ENCODE peak calls at places on chromosomes 4 and X, in ten cellular contexts. D, Y, V, Z, R, S, H, W, Q and G are unnamed samples.

GRCh38 chrX:146863566-146863965 is 49.0 kb upstream of the CXorf51A start:
- DNase-seq in D (no peak), Y (no peak), V (peak), Z (no peak), R (no peak), S (no peak), H (no peak), W (no peak), Q (no peak), G (peak)

GRCh38 chrX:39816871-39817731 is 280.7 kb downstream of the BCOR start:
- DNase-seq in D (peak), Y (peak), V (peak), Z (no peak), R (no peak), S (no peak), H (no peak), W (peak), Q (no peak), G (peak)

GRCh38 chr4:99945718-99946345 is 586 bp downstream of the DNAJB14 start:
- DNase-seq in D (peak), Y (no peak), V (peak), Z (peak), R (no peak), S (no peak), H (no peak), W (peak), Q (no peak), G (peak)

GRCh38 chr4:24763631-24764302 is 31.6 kb upstream of the SOD3 start:
- DNase-seq in D (no peak), Y (no peak), V (peak), Z (no peak), R (no peak), S (no peak), H (no peak), W (peak), Q (peak), G (peak)

GRCh38 chr4:129231907-129232626 is 136.1 kb downstream of the C4orf33 start:
- DNase-seq in D (no peak), Y (no peak), V (no peak), Z (no peak), R (no peak), S (no peak), H (no peak), W (no peak), Q (no peak), G (no peak)

GRCh38 chrX:50704360-50704759 is 109.6 kb downstream of the SHROOM4 start:
- DNase-seq in D (no peak), Y (no peak), V (peak), Z (no peak), R (no peak), S (no peak), H (no peak), W (no peak), Q (no peak), G (no peak)

GRCh38 chr4:184575306-184575705 is 73.9 kb downstream of the CASP3 start:
- DNase-seq in D (no peak), Y (no peak), V (no peak), Z (no peak), R (no peak), S (no peak), H (no peak), W (no peak), Q (no peak), G (no peak)

GRCh38 chrX:134174859-134175258 is 62.1 kb upstream of the CCDC160 start:
- DNase-seq in D (no peak), Y (peak), V (no peak), Z (no peak), R (no peak), S (no peak), H (no peak), W (no peak), Q (no peak), G (no peak)

GRCh38 chr4:137124278-137124932 is 407.9 kb downstream of the PCDH18 start:
- DNase-seq in D (peak), Y (peak), V (peak), Z (no peak), R (no peak), S (no peak), H (peak), W (peak), Q (peak), G (peak)

GRCh38 chr4:74531952-74532794 is 87.2 kb downstream of the AREG start:
- DNase-seq in D (peak), Y (peak), V (peak), Z (peak), R (no peak), S (no peak), H (peak), W (peak), Q (peak), G (peak)
- TF ChIP-seq CTCF in D (peak), Y (peak), V (peak), Z (peak), R (peak), S (peak), H (peak), W (peak), Q (peak), G (peak)

GRCh38 chr4:110982486-110982885 is 359.6 kb upstream of the PITX2 start:
- DNase-seq in D (no peak), Y (no peak), V (no peak), Z (no peak), R (no peak), S (no peak), H (peak), W (no peak), Q (peak), G (peak)

GRCh38 chr4:110978761-110979160 is 355.9 kb upstream of the PITX2 start:
- DNase-seq in D (no peak), Y (no peak), V (no peak), Z (no peak), R (no peak), S (no peak), H (no peak), W (no peak), Q (no peak), G (no peak)

GRCh38 chr4:110977554-110977953 is 354.7 kb upstream of the PITX2 start:
- DNase-seq in D (no peak), Y (no peak), V (no peak), Z (no peak), R (no peak), S (no peak), H (no peak), W (no peak), Q (no peak), G (peak)
- H3K4me3 ChIP-seq in D (no peak), Y (no peak), V (no peak), Z (no peak), R (no peak), S (no peak), H (no peak), W (no peak), Q (no peak), G (no peak)

DNA sequence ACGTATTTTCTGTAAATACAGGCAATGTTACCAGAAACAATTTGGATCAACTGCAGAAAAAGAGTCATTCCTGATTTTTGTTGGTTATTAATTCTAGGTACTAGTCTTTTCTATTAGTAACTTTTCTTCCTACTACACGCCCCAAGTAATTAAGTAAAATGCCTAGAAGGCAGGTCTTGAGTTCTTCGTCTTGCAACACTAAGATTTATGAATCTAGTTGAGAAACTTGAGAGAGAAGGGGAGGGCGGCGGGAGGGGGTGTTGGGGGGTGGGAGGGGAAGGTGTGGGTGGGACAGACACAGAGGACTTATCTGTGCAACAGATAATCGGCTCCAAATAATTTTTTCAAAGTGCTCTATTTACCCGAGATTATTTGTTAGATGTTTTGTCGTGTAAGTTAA is 3.0 kb downstream of the RAP2C start:
- DNase-seq in D (no peak), Y (no peak), V (no peak), Z (no peak), R (no peak), S (no peak), H (no peak), W (peak), Q (no peak), G (peak)
- TF ChIP-seq CTCF in D (no peak), Y (no peak), V (no peak), Z (no peak), R (no peak), S (no peak), H (no peak), W (no peak), Q (no peak), G (no peak)

GRCh38 chr4:80264825-80265224 is 1.6 kb upstream of the FGF5 start:
- DNase-seq in D (no peak), Y (no peak), V (no peak), Z (no peak), R (no peak), S (no peak), H (no peak), W (no peak), Q (no peak), G (no peak)

GRCh38 chr4:80266902-80267380 is 477 bp downstream of the FGF5 start:
- DNase-seq in D (peak), Y (peak), V (peak), Z (no peak), R (no peak), S (no peak), H (no peak), W (peak), Q (no peak), G (peak)

GRCh38 chr4:80264352-80264647 is 2.2 kb upstream of the FGF5 start:
- DNase-seq in D (no peak), Y (peak), V (no peak), Z (no peak), R (no peak), S (no peak), H (no peak), W (no peak), Q (no peak), G (no peak)

GRCh38 chr4:80266267-80266901 is at the start of gene FGF5:
- DNase-seq in D (peak), Y (peak), V (peak), Z (no peak), R (peak), S (peak), H (peak), W (peak), Q (peak), G (peak)

DNA sequence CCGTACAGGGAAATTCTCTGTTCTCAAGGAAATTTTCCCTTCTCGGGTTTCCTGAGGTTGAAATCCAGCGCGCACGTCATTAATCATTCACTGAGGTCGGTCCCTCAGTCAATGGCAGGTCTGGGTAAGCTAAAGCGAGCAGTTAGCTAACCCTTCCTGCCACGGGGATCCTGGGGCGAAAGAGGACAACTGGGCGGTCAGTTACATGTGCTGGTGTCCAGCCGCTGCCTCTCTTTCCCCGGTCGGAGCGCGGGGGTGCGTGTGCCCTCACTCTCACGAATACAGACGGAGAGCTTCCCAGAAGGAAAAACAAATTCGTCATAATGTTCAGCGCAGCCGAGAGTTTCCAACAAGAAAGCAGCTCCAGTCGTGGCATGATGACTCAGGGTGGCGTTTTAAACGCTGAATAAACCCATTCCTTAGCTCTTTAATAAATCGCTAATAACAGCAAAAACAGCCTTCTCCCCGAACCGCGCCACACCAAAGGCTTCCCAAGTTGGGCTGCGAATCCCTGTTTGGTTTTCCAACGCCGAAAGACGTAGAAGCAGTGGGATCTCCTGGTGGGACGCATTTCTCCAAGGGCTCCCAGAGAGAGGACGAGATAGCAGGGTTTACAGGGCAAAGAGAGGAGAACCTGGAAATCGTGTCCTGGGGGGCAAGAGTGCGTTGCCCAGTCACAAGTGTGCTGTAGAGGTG is 745 bp upstream of the FGF5 start:
- DNase-seq in D (peak), Y (peak), V (peak), Z (no peak), R (no peak), S (no peak), H (peak), W (peak), Q (peak), G (peak)
- H3K4me3 ChIP-seq in D (peak), Y (peak), V (peak), Z (peak), R (peak), S (peak), H (peak), W (peak), Q (peak), G (peak)